ENCODE peak calls at places on chromosomes 3 and 15, in ten cellular contexts. One of them, this sample, is unnamed.

GRCh38 chr3:135458539-135458938 is 507.0 kb upstream of the PPP2R3A start:
- DNase-seq in CD8-positive, alpha-beta memory T cell: no peak
- DNase-seq in fibroblast of lung: no peak
- DNase-seq in HFF-Myc: no peak
- DNase-seq in fibroblast of pulmonary artery: no peak
- DNase-seq in cardiac muscle cell: no peak
- DNase-seq in lung: no peak
- DNase-seq in neuronal stem cell: no peak
- DNase-seq in GM12865: no peak
- DNase-seq in PC-3: no peak
- DNase-seq in this sample: no peak

GRCh38 chr15:45431502-45431901 is 53.2 kb upstream of the GATM start:
- DNase-seq in lung: no peak
- DNase-seq in neuronal stem cell: no peak
- DNase-seq in GM12865: no peak
- DNase-seq in CD8-positive, alpha-beta memory T cell: no peak
- DNase-seq in fibroblast of lung: no peak
- DNase-seq in HFF-Myc: no peak
- DNase-seq in fibroblast of pulmonary artery: no peak
- DNase-seq in cardiac muscle cell: no peak
- DNase-seq in PC-3: no peak
- DNase-seq in this sample: peak

GRCh38 chr3:147394168-147394941 is 12.0 kb downstream of the ZIC4 start:
- DNase-seq in PC-3: no peak
- DNase-seq in cardiac muscle cell: no peak
- DNase-seq in CD8-positive, alpha-beta memory T cell: no peak
- DNase-seq in HFF-Myc: no peak
- DNase-seq in fibroblast of lung: no peak
- DNase-seq in neuronal stem cell: no peak
- DNase-seq in fibroblast of pulmonary artery: no peak
- DNase-seq in GM12865: no peak
- DNase-seq in lung: no peak
- DNase-seq in this sample: no peak

GRCh38 chr3:174398761-174399160 is 460.4 kb upstream of the NAALADL2 start:
- DNase-seq in PC-3: no peak
- DNase-seq in cardiac muscle cell: peak
- DNase-seq in HFF-Myc: no peak
- DNase-seq in CD8-positive, alpha-beta memory T cell: no peak
- DNase-seq in GM12865: no peak
- DNase-seq in lung: no peak
- DNase-seq in fibroblast of pulmonary artery: peak
- DNase-seq in fibroblast of lung: no peak
- DNase-seq in neuronal stem cell: no peak
- DNase-seq in this sample: no peak

GRCh38 chr3:101464235-101464634 is 48.8 kb downstream of the SENP7 start:
- DNase-seq in cardiac muscle cell: no peak
- DNase-seq in fibroblast of lung: no peak
- DNase-seq in neuronal stem cell: no peak
- DNase-seq in GM12865: no peak
- DNase-seq in HFF-Myc: no peak
- DNase-seq in CD8-positive, alpha-beta memory T cell: no peak
- DNase-seq in lung: no peak
- DNase-seq in PC-3: peak
- DNase-seq in fibroblast of pulmonary artery: no peak
- DNase-seq in this sample: no peak

GRCh38 chr3:145183261-145183660 is 977.7 kb downstream of the PLOD2 start:
- DNase-seq in fibroblast of lung: peak
- DNase-seq in cardiac muscle cell: peak
- DNase-seq in HFF-Myc: no peak
- DNase-seq in GM12865: no peak
- DNase-seq in CD8-positive, alpha-beta memory T cell: no peak
- DNase-seq in neuronal stem cell: no peak
- DNase-seq in PC-3: no peak
- DNase-seq in lung: no peak
- DNase-seq in fibroblast of pulmonary artery: peak
- DNase-seq in this sample: no peak

GRCh38 chr3:129425213-129425612 is 3.2 kb downstream of the EFCAB12 start:
- DNase-seq in PC-3: no peak
- DNase-seq in lung: no peak
- DNase-seq in fibroblast of lung: no peak
- DNase-seq in GM12865: no peak
- DNase-seq in cardiac muscle cell: no peak
- DNase-seq in fibroblast of pulmonary artery: no peak
- DNase-seq in CD8-positive, alpha-beta memory T cell: no peak
- DNase-seq in HFF-Myc: no peak
- DNase-seq in neuronal stem cell: no peak
- DNase-seq in this sample: no peak

GRCh38 chr3:3053974-3054373 is 56.2 kb downstream of the IL5RA start:
- DNase-seq in lung: no peak
- DNase-seq in neuronal stem cell: no peak
- DNase-seq in PC-3: no peak
- DNase-seq in fibroblast of lung: no peak
- DNase-seq in GM12865: no peak
- DNase-seq in fibroblast of pulmonary artery: peak
- DNase-seq in CD8-positive, alpha-beta memory T cell: no peak
- DNase-seq in cardiac muscle cell: peak
- DNase-seq in HFF-Myc: no peak
- DNase-seq in this sample: no peak

GRCh38 chr15:56838085-56838484 is 80.4 kb upstream of the TCF12 start:
- DNase-seq in lung: no peak
- DNase-seq in neuronal stem cell: no peak
- DNase-seq in HFF-Myc: no peak
- DNase-seq in PC-3: no peak
- DNase-seq in cardiac muscle cell: no peak
- DNase-seq in fibroblast of lung: no peak
- DNase-seq in fibroblast of pulmonary artery: no peak
- DNase-seq in CD8-positive, alpha-beta memory T cell: no peak
- DNase-seq in GM12865: peak
- DNase-seq in this sample: no peak

DNA sequence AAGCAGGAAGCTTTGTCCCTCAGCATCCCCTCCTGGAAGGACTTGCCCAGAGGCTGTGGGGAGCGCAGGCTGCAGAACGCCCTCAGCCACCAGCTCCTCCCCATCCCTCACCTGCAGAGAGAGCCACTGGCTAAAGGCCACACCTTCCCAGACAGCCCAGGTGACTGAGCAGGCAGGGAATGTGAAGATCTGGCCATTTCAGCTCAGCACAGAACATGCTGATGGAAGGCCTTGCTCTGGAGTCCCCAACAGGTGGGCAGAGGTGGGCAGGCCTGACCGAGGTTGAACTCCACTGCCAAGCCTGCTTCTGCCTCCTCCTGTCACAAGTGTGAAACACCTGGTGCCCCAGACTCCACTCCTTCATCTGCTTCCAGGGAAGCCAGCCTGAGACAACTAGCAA is 50.7 kb upstream of the SEC61A1 start:
- DNase-seq in GM12865: no peak
- DNase-seq in cardiac muscle cell: no peak
- DNase-seq in fibroblast of lung: no peak
- DNase-seq in HFF-Myc: no peak
- DNase-seq in CD8-positive, alpha-beta memory T cell: no peak
- DNase-seq in PC-3: no peak
- DNase-seq in fibroblast of pulmonary artery: no peak
- DNase-seq in lung: no peak
- DNase-seq in neuronal stem cell: no peak
- DNase-seq in this sample: no peak
- H3K4me3 ChIP-seq in GM12865: no peak
- H3K4me3 ChIP-seq in cardiac muscle cell: no peak
- H3K4me3 ChIP-seq in fibroblast of lung: no peak
- H3K4me3 ChIP-seq in HFF-Myc: no peak
- H3K4me3 ChIP-seq in CD8-positive, alpha-beta memory T cell: no peak
- H3K4me3 ChIP-seq in PC-3: no peak
- H3K4me3 ChIP-seq in fibroblast of pulmonary artery: no peak
- H3K4me3 ChIP-seq in lung: no peak
- H3K4me3 ChIP-seq in neuronal stem cell: no peak
- H3K4me3 ChIP-seq in this sample: no peak

DNA sequence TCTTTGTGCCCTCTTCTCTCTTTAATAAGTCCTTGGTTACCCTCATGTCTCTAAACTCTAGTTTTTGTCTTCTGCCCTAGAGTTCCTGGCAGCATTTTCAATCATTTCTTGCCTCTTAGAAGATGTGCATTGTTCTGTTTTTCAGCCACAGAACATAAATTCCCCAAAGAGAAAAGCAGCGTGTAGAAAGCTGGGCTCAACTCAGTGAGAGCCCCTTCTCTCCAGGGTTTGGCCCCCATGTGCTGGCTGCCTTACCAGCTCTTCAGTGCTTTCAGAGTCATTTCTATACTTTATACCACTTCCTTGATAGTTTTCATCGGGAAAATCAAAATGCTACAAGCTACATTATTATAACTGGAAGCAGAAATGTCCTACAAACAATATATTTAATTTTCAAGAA is 369.1 kb upstream of the GRM7 start:
- DNase-seq in HFF-Myc: no peak
- DNase-seq in fibroblast of pulmonary artery: no peak
- DNase-seq in cardiac muscle cell: no peak
- DNase-seq in CD8-positive, alpha-beta memory T cell: no peak
- DNase-seq in lung: no peak
- DNase-seq in neuronal stem cell: no peak
- DNase-seq in fibroblast of lung: no peak
- DNase-seq in GM12865: peak
- DNase-seq in PC-3: no peak
- DNase-seq in this sample: no peak
- H3K4me3 ChIP-seq in HFF-Myc: no peak
- H3K4me3 ChIP-seq in fibroblast of pulmonary artery: no peak
- H3K4me3 ChIP-seq in cardiac muscle cell: peak
- H3K4me3 ChIP-seq in CD8-positive, alpha-beta memory T cell: no peak
- H3K4me3 ChIP-seq in lung: no peak
- H3K4me3 ChIP-seq in neuronal stem cell: no peak
- H3K4me3 ChIP-seq in fibroblast of lung: no peak
- H3K4me3 ChIP-seq in GM12865: no peak
- H3K4me3 ChIP-seq in PC-3: no peak
- H3K4me3 ChIP-seq in this sample: no peak

GRCh38 chr15:27679621-27680521 is 419.2 kb downstream of the OCA2 start:
- DNase-seq in HFF-Myc: no peak
- DNase-seq in neuronal stem cell: no peak
- DNase-seq in lung: no peak
- DNase-seq in GM12865: no peak
- DNase-seq in cardiac muscle cell: no peak
- DNase-seq in fibroblast of lung: peak
- DNase-seq in CD8-positive, alpha-beta memory T cell: no peak
- DNase-seq in PC-3: no peak
- DNase-seq in fibroblast of pulmonary artery: no peak
- DNase-seq in this sample: no peak

GRCh38 chr15:27676647-27677046 is 422.5 kb downstream of the OCA2 start:
- DNase-seq in HFF-Myc: no peak
- DNase-seq in fibroblast of pulmonary artery: no peak
- DNase-seq in neuronal stem cell: no peak
- DNase-seq in GM12865: no peak
- DNase-seq in PC-3: no peak
- DNase-seq in cardiac muscle cell: no peak
- DNase-seq in lung: no peak
- DNase-seq in CD8-positive, alpha-beta memory T cell: no peak
- DNase-seq in fibroblast of lung: no peak
- DNase-seq in this sample: no peak

GRCh38 chr15:27675571-27675970 is 423.5 kb downstream of the OCA2 start:
- DNase-seq in fibroblast of pulmonary artery: no peak
- DNase-seq in cardiac muscle cell: no peak
- DNase-seq in CD8-positive, alpha-beta memory T cell: no peak
- DNase-seq in GM12865: no peak
- DNase-seq in HFF-Myc: no peak
- DNase-seq in fibroblast of lung: no peak
- DNase-seq in PC-3: no peak
- DNase-seq in lung: no peak
- DNase-seq in neuronal stem cell: no peak
- DNase-seq in this sample: no peak

GRCh38 chr15:27679203-27679602 is 419.9 kb downstream of the OCA2 start:
- DNase-seq in lung: no peak
- DNase-seq in cardiac muscle cell: no peak
- DNase-seq in CD8-positive, alpha-beta memory T cell: no peak
- DNase-seq in fibroblast of lung: no peak
- DNase-seq in GM12865: no peak
- DNase-seq in PC-3: no peak
- DNase-seq in HFF-Myc: no peak
- DNase-seq in neuronal stem cell: no peak
- DNase-seq in fibroblast of pulmonary artery: no peak
- DNase-seq in this sample: no peak

GRCh38 chr15:27677951-27678350 is 421.2 kb downstream of the OCA2 start:
- DNase-seq in HFF-Myc: no peak
- DNase-seq in fibroblast of lung: no peak
- DNase-seq in cardiac muscle cell: no peak
- DNase-seq in neuronal stem cell: no peak
- DNase-seq in fibroblast of pulmonary artery: no peak
- DNase-seq in CD8-positive, alpha-beta memory T cell: no peak
- DNase-seq in PC-3: no peak
- DNase-seq in GM12865: no peak
- DNase-seq in lung: no peak
- DNase-seq in this sample: no peak
- H3K4me3 ChIP-seq in HFF-Myc: no peak
- H3K4me3 ChIP-seq in fibroblast of lung: no peak
- H3K4me3 ChIP-seq in cardiac muscle cell: no peak
- H3K4me3 ChIP-seq in neuronal stem cell: no peak
- H3K4me3 ChIP-seq in fibroblast of pulmonary artery: no peak
- H3K4me3 ChIP-seq in CD8-positive, alpha-beta memory T cell: no peak
- H3K4me3 ChIP-seq in PC-3: no peak
- H3K4me3 ChIP-seq in GM12865: no peak
- H3K4me3 ChIP-seq in lung: no peak
- H3K4me3 ChIP-seq in this sample: no peak

GRCh38 chr3:124781706-124782376 is 51.6 kb downstream of the UMPS start:
- DNase-seq in cardiac muscle cell: no peak
- DNase-seq in HFF-Myc: no peak
- DNase-seq in fibroblast of lung: no peak
- DNase-seq in lung: no peak
- DNase-seq in GM12865: no peak
- DNase-seq in CD8-positive, alpha-beta memory T cell: no peak
- DNase-seq in fibroblast of pulmonary artery: no peak
- DNase-seq in neuronal stem cell: no peak
- DNase-seq in PC-3: no peak
- DNase-seq in this sample: peak
- H3K4me3 ChIP-seq in cardiac muscle cell: no peak
- H3K4me3 ChIP-seq in HFF-Myc: no peak
- H3K4me3 ChIP-seq in fibroblast of lung: no peak
- H3K4me3 ChIP-seq in lung: no peak
- H3K4me3 ChIP-seq in GM12865: no peak
- H3K4me3 ChIP-seq in CD8-positive, alpha-beta memory T cell: no peak
- H3K4me3 ChIP-seq in fibroblast of pulmonary artery: no peak
- H3K4me3 ChIP-seq in neuronal stem cell: peak
- H3K4me3 ChIP-seq in PC-3: no peak
- H3K4me3 ChIP-seq in this sample: no peak

DNA sequence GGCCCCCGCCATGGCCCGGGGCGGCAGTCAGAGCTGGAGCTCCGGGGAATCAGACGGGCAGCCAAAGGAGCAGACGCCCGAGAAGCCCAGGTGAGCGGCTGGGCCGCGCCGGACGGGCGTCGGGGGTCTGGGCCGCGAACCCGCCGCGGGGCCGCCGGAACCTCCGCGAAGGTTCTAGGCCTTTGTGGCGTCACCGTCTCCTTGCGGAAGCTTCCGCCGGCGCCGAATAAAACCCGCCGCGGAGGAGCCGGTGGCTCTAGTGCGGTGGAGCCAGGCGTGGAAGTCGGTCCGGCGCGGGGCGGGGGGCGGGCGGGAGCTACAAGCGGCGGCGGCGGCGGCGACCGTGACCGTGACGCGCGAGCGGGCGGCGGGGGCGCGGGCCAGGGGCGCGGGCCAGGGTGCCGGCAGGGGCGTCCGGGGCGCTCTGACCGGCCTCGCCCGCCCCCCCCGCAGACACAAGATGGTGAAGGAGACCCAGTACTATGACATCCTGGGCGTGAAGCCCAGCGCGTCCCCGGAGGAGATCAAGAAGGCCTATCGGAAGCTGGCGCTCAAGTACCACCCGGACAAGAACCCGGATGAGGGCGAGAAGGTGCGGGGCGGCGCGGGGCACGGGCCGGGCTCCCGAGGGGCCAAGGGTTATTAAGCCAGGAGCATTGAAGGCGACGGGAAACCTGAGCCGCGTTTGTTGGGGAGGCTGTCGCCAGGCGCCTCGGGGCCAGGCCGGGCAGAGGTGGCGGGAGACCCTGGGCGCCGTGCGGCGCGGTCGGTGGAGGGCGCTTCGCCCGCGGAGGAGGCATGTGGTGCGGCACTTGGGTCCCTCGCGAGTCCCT is at the start of gene DNAJA4:
- DNase-seq in fibroblast of pulmonary artery: peak
- DNase-seq in neuronal stem cell: no peak
- DNase-seq in CD8-positive, alpha-beta memory T cell: peak
- DNase-seq in fibroblast of lung: peak
- DNase-seq in GM12865: peak
- DNase-seq in lung: peak
- DNase-seq in PC-3: no peak
- DNase-seq in cardiac muscle cell: peak
- DNase-seq in HFF-Myc: no peak
- DNase-seq in this sample: peak
- H3K4me3 ChIP-seq in fibroblast of pulmonary artery: peak
- H3K4me3 ChIP-seq in neuronal stem cell: no peak
- H3K4me3 ChIP-seq in CD8-positive, alpha-beta memory T cell: peak
- H3K4me3 ChIP-seq in fibroblast of lung: peak
- H3K4me3 ChIP-seq in GM12865: peak
- H3K4me3 ChIP-seq in lung: peak
- H3K4me3 ChIP-seq in PC-3: peak
- H3K4me3 ChIP-seq in cardiac muscle cell: no peak
- H3K4me3 ChIP-seq in HFF-Myc: peak
- H3K4me3 ChIP-seq in this sample: peak

This sample was measured in transverse colon.